ENCODE peak calls at places on chromosomes 6 and 20, in five cellular contexts. X is adrenal gland, I is psoas muscle, V is lung, R is esophagus squamous epithelium. J is an unnamed sample. For H3K27me3, the result is how much of the 10 kb centered on the place peaks cover.

GRCh38 chr20:50538276-50538675 is 28.1 kb downstream of the PTPN1 start:
- DNase-seq in I (no peak), X (no peak), V (no peak), R (no peak), J (no peak)

GRCh38 chr6:117265425-117266266 is at the start of gene VGLL2:
- DNase-seq in V (no peak), X (peak), I (peak), R (no peak), J (no peak)

GRCh38 chr6:170292778-170293164 is 1.9 kb upstream of the DLL1 start:
- DNase-seq in X (no peak), R (no peak), I (no peak), V (no peak), J (no peak)

GRCh38 chr20:56245761-56246160 is 2.8 kb upstream of the MC3R start:
- DNase-seq in I (no peak), X (no peak), V (no peak), R (no peak), J (no peak)

GRCh38 chr6:136226674-136227377 is 23.3 kb downstream of the MTFR2 start:
- DNase-seq in X (no peak), V (no peak), R (no peak), I (no peak), J (no peak)

GRCh38 chr6:128365520-128366160 is 154.8 kb downstream of the PTPRK start:
- DNase-seq in V (no peak), I (no peak), X (no peak), R (no peak), J (no peak)

GRCh38 chr6:122838060-122838780 is 49.2 kb downstream of the SMPDL3A start:
- DNase-seq in X (no peak), V (no peak), I (no peak), R (no peak), J (no peak)

GRCh38 chr20:2871111-2871465 is 2.2 kb upstream of the PTPRA start:
- DNase-seq in R (no peak), X (no peak), I (no peak), V (no peak), J (no peak)

GRCh38 chr20:54103067-54103761 is 32.8 kb upstream of the BCAS1 start:
- DNase-seq in I (peak), X (peak), V (peak), R (no peak), J (peak)

GRCh38 chr6:7311920-7312615 is 931 bp downstream of the SSR1 start:
- DNase-seq in R (no peak), I (no peak), V (no peak), X (no peak), J (no peak)

GRCh38 chr6:40888456-40888990 is 150.5 kb downstream of the UNC5CL start:
- DNase-seq in X (no peak), V (no peak), I (no peak), R (no peak), J (no peak)

GRCh38 chr20:53550590-53551187 is 43.0 kb downstream of the ZNF217 start:
- DNase-seq in I (no peak), V (no peak), R (no peak), X (no peak), J (no peak)

GRCh38 chr6:14159090-14159489 is 41.5 kb downstream of the CD83 start:
- DNase-seq in I (no peak), X (no peak), R (no peak), V (no peak), J (no peak)

GRCh38 chr6:149903938-149904611 is 6.2 kb upstream of the RAET1E start:
- DNase-seq in I (no peak), R (no peak), V (no peak), X (no peak), J (no peak)
- H3K27me3 ChIP-seq in I (under half), R (under half), V (under half), X (under half), J (under half)

GRCh38 chr20:46171476-46171875 is 53.4 kb downstream of the CD40 start:
- DNase-seq in R (no peak), X (no peak), I (no peak), V (no peak), J (no peak)

GRCh38 chr20:46172961-46173536 is 54.9 kb downstream of the CD40 start:
- DNase-seq in V (no peak), X (no peak), R (no peak), I (no peak), J (no peak)

GRCh38 chr20:46173652-46174468 is 55.7 kb downstream of the CD40 start:
- DNase-seq in X (no peak), I (no peak), V (no peak), R (no peak), J (no peak)

GRCh38 chr20:46171909-46172308 is 53.8 kb downstream of the CD40 start:
- DNase-seq in X (no peak), R (no peak), I (no peak), V (no peak), J (no peak)

GRCh38 chr20:46172455-46172854 is 54.3 kb downstream of the CD40 start:
- DNase-seq in X (no peak), R (no peak), V (no peak), I (no peak), J (no peak)
- H3K27me3 ChIP-seq in X (under half), R (under half), V (under half), I (half or more), J (under half)

DNA sequence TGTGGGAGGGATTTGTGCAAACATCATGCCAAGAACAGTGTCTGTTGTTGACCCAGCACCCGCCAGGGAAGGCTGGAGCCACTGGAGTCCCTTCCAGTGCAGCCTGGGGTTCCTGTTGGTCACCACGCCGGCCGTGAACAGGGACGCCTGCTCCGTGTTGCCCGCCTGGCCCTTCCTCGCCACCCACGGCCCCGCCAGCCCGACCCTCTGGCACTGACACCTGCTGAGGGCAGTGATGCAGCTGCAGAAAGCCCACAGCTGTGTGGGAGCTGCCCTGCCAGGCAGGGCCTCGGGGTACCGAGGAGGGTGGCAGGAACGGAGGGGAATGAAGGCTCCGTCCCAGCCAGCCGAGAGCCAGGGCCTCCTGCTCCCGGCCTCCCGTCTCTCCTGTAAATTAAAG is 75.5 kb upstream of the SLCO4A1 start:
- DNase-seq in R (no peak), I (no peak), V (no peak), X (no peak), J (no peak)
- H3K27me3 ChIP-seq in R (under half), I (under half), V (under half), X (under half), J (under half)

GRCh38 chr20:63459070-63459380 is 13.4 kb downstream of the KCNQ2 start:
- DNase-seq in V (no peak), X (no peak), I (no peak), R (no peak), J (no peak)

GRCh38 chr20:63462244-63462643 is 10.2 kb downstream of the KCNQ2 start:
- DNase-seq in R (no peak), I (no peak), X (no peak), V (no peak), J (no peak)

GRCh38 chr20:63463400-63464288 is 8.8 kb downstream of the KCNQ2 start:
- DNase-seq in I (no peak), V (no peak), R (no peak), X (no peak), J (no peak)

GRCh38 chr20:63464289-63464635 is 8.2 kb downstream of the KCNQ2 start:
- DNase-seq in X (no peak), I (no peak), R (no peak), V (no peak), J (no peak)

DNA sequence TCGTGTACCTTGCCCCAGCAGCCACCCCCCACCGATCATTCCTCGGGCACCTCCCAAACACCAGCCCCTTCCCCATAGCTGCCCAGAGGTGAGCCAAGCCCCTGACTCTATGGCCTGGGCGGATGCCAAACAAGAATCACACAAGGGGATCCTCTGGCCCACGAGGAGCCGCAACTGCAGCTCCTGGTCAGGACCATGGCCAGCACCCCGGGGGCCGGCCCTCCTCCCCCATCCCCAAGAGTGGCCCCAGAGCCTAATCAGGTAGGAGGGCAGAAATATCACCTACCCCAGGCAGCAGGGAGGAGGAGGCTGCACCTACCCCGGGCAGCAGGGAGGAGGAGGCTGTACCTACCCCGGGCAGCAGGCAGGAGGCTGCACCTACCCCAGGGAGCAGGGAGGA is 11.1 kb downstream of the KCNQ2 start:
- DNase-seq in X (no peak), I (no peak), R (no peak), V (no peak), J (no peak)
- H3K27me3 ChIP-seq in X (under half), I (half or more), R (under half), V (under half), J (under half)

DNA sequence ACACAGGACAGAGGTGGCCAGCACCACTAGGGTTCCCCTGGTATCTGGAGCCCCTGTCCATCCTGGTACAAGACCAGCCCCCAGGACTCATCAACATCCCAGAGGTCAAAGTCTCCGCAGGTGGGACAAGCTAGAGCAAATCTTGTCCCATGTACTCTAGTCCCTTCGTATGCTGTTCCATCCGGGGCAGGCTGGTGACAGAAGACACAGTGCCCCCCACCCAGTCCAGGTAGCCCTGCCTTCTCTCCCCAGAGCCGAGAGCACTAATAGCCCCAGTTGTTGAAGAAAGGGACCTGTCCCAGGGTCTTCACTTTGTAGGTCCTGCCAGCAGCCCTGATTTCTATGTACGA is 21.1 kb downstream of the PCK1 start:
- DNase-seq in R (no peak), I (no peak), V (no peak), X (no peak), J (no peak)
- H3K27me3 ChIP-seq in R (under half), I (half or more), V (under half), X (under half), J (under half)